ENCODE peak calls at places on chromosomes 1 and 21, in five cellular contexts. D is H9, U is IMR-90, I is H1, H is neuronal stem cell. P is an unnamed sample.

GRCh38 chr1:25561426-25562100 is 18.2 kb downstream of the LDLRAP1 start:
- DNase-seq in I (no peak), U (no peak), H (no peak), D (no peak), P (no peak)

GRCh38 chr1:8516793-8517556 is 199.1 kb downstream of the SLC45A1 start:
- DNase-seq in I (no peak), D (no peak), U (peak; percentile 44), H (no peak), P (no peak)

GRCh38 chr1:115280073-115280472 is 58.0 kb downstream of the NGF start:
- DNase-seq in I (no peak), D (no peak), U (peak; percentile 87), H (no peak), P (no peak)

GRCh38 chr1:151060241-151061011 is at the start of gene MLLT11:
- DNase-seq in D (peak; percentile 89), H (peak; percentile 85), I (peak; percentile 76), U (peak; percentile 69), P (peak; percentile 91)

GRCh38 chr1:155871390-155871789 is 12.0 kb downstream of the SYT11 start:
- DNase-seq in D (no peak), I (no peak), U (peak; percentile 31), H (no peak), P (no peak)

GRCh38 chr21:35401476-35401875 is 352.4 kb upstream of the RUNX1 start:
- DNase-seq in I (no peak), U (peak; percentile 19), H (no peak), D (no peak), P (peak; percentile 42)

GRCh38 chr1:82487778-82488177 is 687.0 kb downstream of the ADGRL2 start:
- DNase-seq in I (no peak), H (no peak), U (no peak), D (no peak), P (no peak)

GRCh38 chr1:228393268-228393699 is 13.4 kb downstream of the TRIM11 start:
- DNase-seq in U (peak; percentile 73), D (no peak), I (no peak), H (no peak), P (peak; percentile 57)

GRCh38 chr1:151994956-151995355 is 1.3 kb upstream of the S100A10 start:
- DNase-seq in I (no peak), D (peak; percentile 54), H (no peak), U (peak; percentile 98), P (peak; percentile 97)

GRCh38 chr21:17921579-17922530 is 102.7 kb upstream of the C21orf91 start:
- DNase-seq in U (peak; percentile 65), D (no peak), I (no peak), H (no peak), P (peak; percentile 75)

GRCh38 chr1:209062081-209062480 is 521.4 kb upstream of the CAMK1G start:
- DNase-seq in I (no peak), U (no peak), H (no peak), D (no peak), P (no peak)

GRCh38 chr1:152811050-152811449 is 721 bp upstream of the LCE1B start:
- DNase-seq in D (no peak), U (no peak), H (no peak), I (no peak), P (no peak)

GRCh38 chr1:202304370-202304769 is 37.4 kb downstream of the UBE2T start:
- DNase-seq in H (no peak), D (no peak), U (no peak), I (no peak), P (no peak)

GRCh38 chr1:202944438-202944921 is 13.6 kb downstream of the ADIPOR1 start:
- DNase-seq in I (no peak), H (no peak), D (no peak), U (no peak), P (no peak)

GRCh38 chr1:246567258-246568235 is 1.3 kb downstream of the CNST start:
- DNase-seq in I (no peak), D (no peak), U (peak; percentile 87), H (no peak), P (peak; percentile 89)

GRCh38 chr1:52996653-52997052 is 65.4 kb upstream of the PODN start:
- DNase-seq in I (no peak), U (peak; percentile 22), D (no peak), H (no peak), P (no peak)

GRCh38 chr1:62295921-62296451 is 23.2 kb downstream of the KANK4 start:
- DNase-seq in H (no peak), U (peak; percentile 38), I (no peak), D (no peak), P (peak; percentile 26)

GRCh38 chr1:6343506-6344405 is 49.8 kb downstream of the ACOT7 start:
- DNase-seq in I (peak; percentile 92), H (peak; percentile 80), D (peak; percentile 82), U (peak; percentile 72), P (peak; percentile 70)

GRCh38 chr21:28737671-28738279 is 254.9 kb downstream of the LTN1 start:
- DNase-seq in I (no peak), D (no peak), H (no peak), U (peak; percentile 59), P (peak; percentile 14)

GRCh38 chr1:25642710-25643109 is 26.1 kb downstream of the MAN1C1 start:
- DNase-seq in I (peak; percentile 10), D (no peak), H (no peak), U (peak; percentile 70), P (no peak)

GRCh38 chr1:47563206-47563605 is 125.4 kb downstream of the FOXD2 start:
- DNase-seq in H (no peak), D (no peak), U (no peak), I (no peak), P (peak; percentile 8)

GRCh38 chr1:47564570-47564969 is 126.7 kb downstream of the FOXD2 start:
- DNase-seq in U (no peak), I (no peak), H (no peak), D (peak; percentile 61), P (no peak)

GRCh38 chr1:47562799-47563198 is 125.0 kb downstream of the FOXD2 start:
- DNase-seq in I (no peak), U (no peak), H (no peak), D (no peak), P (no peak)

GRCh38 chr1:47568763-47569162 is 130.9 kb downstream of the FOXD2 start:
- DNase-seq in H (no peak), D (no peak), U (no peak), I (no peak), P (no peak)

GRCh38 chr1:47565676-47566075 is 127.8 kb downstream of the FOXD2 start:
- DNase-seq in H (no peak), I (no peak), D (no peak), U (no peak), P (no peak)
- H3K27me3 ChIP-seq in H (no peaks in the 10 kb centered on the region), I (no peaks in the 10 kb centered on the region), D (peaks cover 2% of the 10 kb centered on the region), U (no peaks in the 10 kb centered on the region), P (peaks cover 24% of the 10 kb centered on the region)

DNA sequence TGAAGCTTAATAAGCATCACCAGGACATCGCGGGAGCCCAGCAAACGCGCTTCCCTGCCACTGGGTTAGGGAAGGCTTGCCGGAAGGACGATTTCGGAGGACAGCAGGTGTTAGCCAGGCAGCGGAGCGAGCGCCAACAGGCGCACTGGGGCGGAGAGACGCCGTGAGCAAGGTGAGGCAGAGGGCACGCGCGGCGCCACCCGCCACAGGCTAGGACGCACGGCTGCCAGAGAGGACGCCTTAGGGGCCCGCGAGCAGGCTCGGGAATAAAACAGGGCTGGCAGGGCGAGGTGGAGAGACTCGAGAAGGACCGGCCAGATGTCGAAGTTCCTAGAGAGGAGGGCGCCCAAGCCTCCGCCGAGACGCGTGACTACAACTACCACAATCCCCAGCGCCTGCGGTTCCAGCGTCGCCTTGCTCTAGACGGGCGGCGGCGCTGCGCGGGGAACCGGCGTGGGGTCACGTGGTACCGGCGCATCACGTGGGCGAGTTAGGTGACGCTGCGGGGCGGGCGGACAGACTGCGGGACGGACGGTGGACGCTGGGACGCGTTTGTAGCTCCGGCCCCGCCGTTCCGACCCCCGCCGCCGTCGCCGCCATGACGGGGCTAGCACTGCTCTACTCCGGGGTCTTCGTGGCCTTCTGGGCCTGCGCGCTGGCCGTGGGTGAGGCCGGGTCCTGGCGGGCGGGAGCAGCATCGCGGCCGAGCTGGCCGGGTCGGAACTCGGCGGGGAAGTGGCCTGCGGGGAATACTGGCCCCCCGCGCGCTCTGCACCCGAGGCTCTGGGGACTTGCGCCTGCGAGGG is at the start of gene ATP6V0B:
- DNase-seq in I (peak; percentile 97), H (peak; percentile 89), U (peak; percentile 89), D (peak; percentile 96), P (peak; percentile 94)
- H3K23ac ChIP-seq in I (no peak within 1 kb of the TSS), H (peak within 1 kb of the TSS; percentile 98), U (peak within 1 kb of the TSS; percentile 86), D (no peak within 1 kb of the TSS), P (no peak within 1 kb of the TSS)

DNA sequence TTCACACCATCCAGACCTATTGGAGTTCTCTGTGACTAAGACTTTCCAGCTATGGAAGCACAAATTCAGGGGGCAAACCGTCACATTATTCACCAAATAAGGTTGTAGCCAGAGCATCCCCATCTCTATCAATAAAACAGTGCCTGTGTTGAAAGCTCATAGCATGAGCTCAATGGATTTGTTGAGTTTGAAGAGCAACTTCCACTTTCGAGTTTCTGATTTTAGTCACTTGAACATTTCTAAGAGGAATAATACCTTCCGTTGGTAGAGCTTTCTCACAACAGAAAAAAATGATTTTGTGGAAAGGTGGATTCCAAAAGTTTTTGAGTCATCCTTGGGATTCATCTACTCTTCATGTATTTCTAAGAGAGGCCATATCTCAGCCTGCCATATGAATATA is 13.0 kb upstream of the ELAVL4 start:
- DNase-seq in D (no peak), I (no peak), U (no peak), H (no peak), P (no peak)
- H3K14ac ChIP-seq in D (no peak overlapping the region), I (no peak overlapping the region), U (no peak overlapping the region), H (no peak overlapping the region), P (no peak overlapping the region)

GRCh38 chr21:44704636-44705001 is 6.8 kb downstream of the TSPEAR start:
- DNase-seq in U (no peak), D (peak; percentile 74), H (no peak), I (peak; percentile 67), P (no peak)
- H3K27me3 ChIP-seq in U (peaks cover 74% of the 10 kb centered on the region), D (peaks cover 26% of the 10 kb centered on the region), H (peaks cover 35% of the 10 kb centered on the region), I (peaks cover 29% of the 10 kb centered on the region), P (peaks cover 85% of the 10 kb centered on the region)

GRCh38 chr1:31828341-31828740 is 12.5 kb upstream of the SPOCD1 start:
- DNase-seq in H (no peak), I (no peak), D (no peak), U (no peak), P (no peak)

GRCh38 chr1:31830511-31830910 is 14.7 kb upstream of the SPOCD1 start:
- DNase-seq in D (no peak), I (no peak), U (no peak), H (no peak), P (no peak)

GRCh38 chr1:31831397-31832378 is 15.9 kb upstream of the SPOCD1 start:
- DNase-seq in D (no peak), U (peak; percentile 83), I (no peak), H (no peak), P (peak; percentile 42)

GRCh38 chr1:31830065-31830464 is 14.2 kb upstream of the SPOCD1 start:
- DNase-seq in H (no peak), D (no peak), I (no peak), U (no peak), P (no peak)

DNA sequence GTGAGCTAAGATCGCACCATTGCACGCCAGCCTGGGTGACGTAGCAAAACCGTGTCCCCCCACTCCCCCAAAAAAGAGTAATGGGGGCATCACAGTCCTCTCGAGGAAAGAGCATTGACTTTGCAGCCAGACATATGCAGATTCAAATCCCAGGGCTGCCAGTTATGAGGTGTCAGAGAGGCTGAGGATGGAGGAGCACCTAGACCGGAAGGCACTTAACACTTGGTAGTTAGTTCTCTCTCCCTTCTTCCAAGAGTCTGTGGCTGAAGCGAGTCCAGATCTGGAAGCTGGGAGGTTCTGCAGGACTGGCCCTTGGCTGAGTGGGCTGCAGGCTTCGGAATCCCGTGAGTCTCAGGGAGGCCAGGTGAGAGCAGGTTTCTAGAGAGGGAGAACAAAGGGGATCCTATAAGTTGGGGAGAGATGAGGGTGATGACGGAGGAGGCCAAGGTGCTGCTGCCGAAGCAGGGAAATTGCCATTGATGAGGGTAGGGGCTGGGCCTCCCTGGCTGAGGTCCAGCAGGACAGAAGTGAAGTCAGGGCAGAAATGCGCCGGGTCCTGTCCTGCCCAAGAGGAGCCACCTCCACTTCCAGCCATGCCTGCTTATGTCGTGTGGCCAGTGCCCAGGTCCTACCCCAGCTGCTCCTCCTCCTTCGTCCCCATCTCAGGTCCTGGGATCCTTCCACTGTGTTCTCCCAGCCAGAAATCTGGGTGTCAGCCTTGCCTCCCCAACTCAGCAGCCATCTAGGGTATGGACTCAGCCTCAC is 13.3 kb upstream of the SPOCD1 start:
- DNase-seq in I (no peak), U (no peak), H (no peak), D (no peak), P (no peak)
- H3K23ac ChIP-seq in I (no peak overlapping the region), U (no peak overlapping the region), H (peak overlapping the region; percentile 30), D (no peak overlapping the region), P (no peak overlapping the region)